ENCODE peak calls at places on chromosomes 12 and 14, in five cellular contexts. One of them, this sample, is unnamed.

GRCh38 chr12:11727133-11727664 is 77.7 kb downstream of the ETV6 start:
- DNase-seq in naive thymus-derived CD8-positive, alpha-beta T cell: peak
- DNase-seq in ELR: no peak
- DNase-seq in dorsolateral prefrontal cortex: peak
- DNase-seq in upper lobe of right lung: no peak
- DNase-seq in this sample: no peak

GRCh38 chr14:64234877-64235651 is 59.1 kb downstream of the ESR2 start:
- DNase-seq in naive thymus-derived CD8-positive, alpha-beta T cell: no peak
- DNase-seq in ELR: peak
- DNase-seq in dorsolateral prefrontal cortex: no peak
- DNase-seq in upper lobe of right lung: no peak
- DNase-seq in this sample: peak

GRCh38 chr12:25971675-25972035 is 13.2 kb downstream of the RASSF8 start:
- DNase-seq in naive thymus-derived CD8-positive, alpha-beta T cell: no peak
- DNase-seq in ELR: no peak
- DNase-seq in dorsolateral prefrontal cortex: no peak
- DNase-seq in upper lobe of right lung: no peak
- DNase-seq in this sample: no peak

GRCh38 chr14:70530417-70530816 is 4.4 kb downstream of the ADAM20 start:
- DNase-seq in naive thymus-derived CD8-positive, alpha-beta T cell: no peak
- DNase-seq in ELR: peak
- DNase-seq in dorsolateral prefrontal cortex: no peak
- DNase-seq in upper lobe of right lung: no peak
- DNase-seq in this sample: no peak

GRCh38 chr14:22715186-22715812 is 51.2 kb upstream of the OXA1L start:
- DNase-seq in naive thymus-derived CD8-positive, alpha-beta T cell: no peak
- DNase-seq in ELR: no peak
- DNase-seq in dorsolateral prefrontal cortex: no peak
- DNase-seq in upper lobe of right lung: no peak
- DNase-seq in this sample: no peak

GRCh38 chr14:22380511-22381455 is 208.2 kb downstream of the DAD1 start:
- DNase-seq in naive thymus-derived CD8-positive, alpha-beta T cell: no peak
- DNase-seq in ELR: no peak
- DNase-seq in dorsolateral prefrontal cortex: no peak
- DNase-seq in upper lobe of right lung: no peak
- DNase-seq in this sample: no peak

GRCh38 chr14:91352101-91352500 is 65.5 kb downstream of the CCDC88C start:
- DNase-seq in naive thymus-derived CD8-positive, alpha-beta T cell: no peak
- DNase-seq in ELR: no peak
- DNase-seq in dorsolateral prefrontal cortex: no peak
- DNase-seq in upper lobe of right lung: peak
- DNase-seq in this sample: no peak

GRCh38 chr12:120598674-120599463 is 17.7 kb upstream of the POP5 start:
- DNase-seq in naive thymus-derived CD8-positive, alpha-beta T cell: no peak
- DNase-seq in ELR: peak
- DNase-seq in dorsolateral prefrontal cortex: no peak
- DNase-seq in upper lobe of right lung: no peak
- DNase-seq in this sample: peak

GRCh38 chr12:6295187-6295811 is 15.2 kb upstream of the PLEKHG6 start:
- DNase-seq in naive thymus-derived CD8-positive, alpha-beta T cell: no peak
- DNase-seq in ELR: peak
- DNase-seq in dorsolateral prefrontal cortex: no peak
- DNase-seq in upper lobe of right lung: no peak
- DNase-seq in this sample: peak

GRCh38 chr12:124007810-124008570 is 35.0 kb downstream of the ZNF664 start:
- DNase-seq in naive thymus-derived CD8-positive, alpha-beta T cell: no peak
- DNase-seq in ELR: no peak
- DNase-seq in dorsolateral prefrontal cortex: no peak
- DNase-seq in upper lobe of right lung: no peak
- DNase-seq in this sample: peak

GRCh38 chr12:124236651-124237050 is 58.2 kb upstream of the RFLNA start:
- DNase-seq in naive thymus-derived CD8-positive, alpha-beta T cell: no peak
- DNase-seq in ELR: peak
- DNase-seq in dorsolateral prefrontal cortex: no peak
- DNase-seq in upper lobe of right lung: no peak
- DNase-seq in this sample: peak

GRCh38 chr12:21169878-21170472 is 39.0 kb downstream of the SLCO1B1 start:
- DNase-seq in naive thymus-derived CD8-positive, alpha-beta T cell: no peak
- DNase-seq in ELR: peak
- DNase-seq in dorsolateral prefrontal cortex: no peak
- DNase-seq in upper lobe of right lung: no peak
- DNase-seq in this sample: peak

GRCh38 chr14:101964297-101965144 is at the start of gene DYNC1H1:
- DNase-seq in naive thymus-derived CD8-positive, alpha-beta T cell: peak
- DNase-seq in ELR: peak
- DNase-seq in dorsolateral prefrontal cortex: peak
- DNase-seq in upper lobe of right lung: peak
- DNase-seq in this sample: peak

GRCh38 chr14:24418492-24418873 is 11.0 kb downstream of the CBLN3 start:
- DNase-seq in naive thymus-derived CD8-positive, alpha-beta T cell: no peak
- DNase-seq in ELR: no peak
- DNase-seq in dorsolateral prefrontal cortex: no peak
- DNase-seq in upper lobe of right lung: no peak
- DNase-seq in this sample: no peak

GRCh38 chr14:56552615-56553014 is 27.0 kb upstream of the TMEM260 start:
- DNase-seq in naive thymus-derived CD8-positive, alpha-beta T cell: no peak
- DNase-seq in ELR: no peak
- DNase-seq in dorsolateral prefrontal cortex: no peak
- DNase-seq in upper lobe of right lung: no peak
- DNase-seq in this sample: no peak

GRCh38 chr14:72714094-72714493 is 179.8 kb downstream of the DPF3 start:
- DNase-seq in naive thymus-derived CD8-positive, alpha-beta T cell: peak
- DNase-seq in ELR: no peak
- DNase-seq in dorsolateral prefrontal cortex: no peak
- DNase-seq in upper lobe of right lung: peak
- DNase-seq in this sample: no peak

GRCh38 chr14:90349729-90350128 is 18.0 kb upstream of the NRDE2 start:
- DNase-seq in naive thymus-derived CD8-positive, alpha-beta T cell: no peak
- DNase-seq in ELR: no peak
- DNase-seq in dorsolateral prefrontal cortex: no peak
- DNase-seq in upper lobe of right lung: no peak
- DNase-seq in this sample: no peak

GRCh38 chr14:52125885-52126284 is 57.0 kb upstream of the NID2 start:
- DNase-seq in naive thymus-derived CD8-positive, alpha-beta T cell: no peak
- DNase-seq in ELR: no peak
- DNase-seq in dorsolateral prefrontal cortex: no peak
- DNase-seq in upper lobe of right lung: no peak
- DNase-seq in this sample: no peak

GRCh38 chr12:9647825-9648700 is 21.4 kb upstream of the CLEC2D start:
- DNase-seq in naive thymus-derived CD8-positive, alpha-beta T cell: peak
- DNase-seq in ELR: peak
- DNase-seq in dorsolateral prefrontal cortex: peak
- DNase-seq in upper lobe of right lung: peak
- DNase-seq in this sample: peak

GRCh38 chr12:52035926-52036325 is 15.3 kb upstream of the NR4A1 start:
- DNase-seq in naive thymus-derived CD8-positive, alpha-beta T cell: no peak
- DNase-seq in ELR: no peak
- DNase-seq in dorsolateral prefrontal cortex: no peak
- DNase-seq in upper lobe of right lung: no peak
- DNase-seq in this sample: no peak

GRCh38 chr12:70332236-70332635 is 33.9 kb upstream of the KCNMB4 start:
- DNase-seq in naive thymus-derived CD8-positive, alpha-beta T cell: no peak
- DNase-seq in ELR: no peak
- DNase-seq in dorsolateral prefrontal cortex: no peak
- DNase-seq in upper lobe of right lung: no peak
- DNase-seq in this sample: no peak

GRCh38 chr12:49200882-49201594 is 12.2 kb upstream of the TUBA1A start:
- DNase-seq in naive thymus-derived CD8-positive, alpha-beta T cell: no peak
- DNase-seq in ELR: peak
- DNase-seq in dorsolateral prefrontal cortex: no peak
- DNase-seq in upper lobe of right lung: no peak
- DNase-seq in this sample: peak

GRCh38 chr12:57816855-57817151 is 1.7 kb downstream of the AVIL start:
- DNase-seq in naive thymus-derived CD8-positive, alpha-beta T cell: no peak
- DNase-seq in ELR: no peak
- DNase-seq in dorsolateral prefrontal cortex: no peak
- DNase-seq in upper lobe of right lung: no peak
- DNase-seq in this sample: peak

GRCh38 chr12:103455020-103455763 is 40.6 kb downstream of the C12orf42 start:
- DNase-seq in naive thymus-derived CD8-positive, alpha-beta T cell: peak
- DNase-seq in ELR: no peak
- DNase-seq in dorsolateral prefrontal cortex: no peak
- DNase-seq in upper lobe of right lung: no peak
- DNase-seq in this sample: no peak

GRCh38 chr12:44235674-44236073 is 399.8 kb downstream of the TMEM117 start:
- DNase-seq in naive thymus-derived CD8-positive, alpha-beta T cell: no peak
- DNase-seq in ELR: no peak
- DNase-seq in dorsolateral prefrontal cortex: no peak
- DNase-seq in upper lobe of right lung: no peak
- DNase-seq in this sample: no peak

GRCh38 chr14:105927661-105928060 is 401.3 kb downstream of the TMEM121 start:
- DNase-seq in naive thymus-derived CD8-positive, alpha-beta T cell: no peak
- DNase-seq in ELR: no peak
- DNase-seq in dorsolateral prefrontal cortex: no peak
- DNase-seq in upper lobe of right lung: no peak
- DNase-seq in this sample: no peak

GRCh38 chr14:50529288-50530179 is 2.8 kb downstream of the MAP4K5 start:
- DNase-seq in naive thymus-derived CD8-positive, alpha-beta T cell: no peak
- DNase-seq in ELR: peak
- DNase-seq in dorsolateral prefrontal cortex: no peak
- DNase-seq in upper lobe of right lung: no peak
- DNase-seq in this sample: no peak